ENCODE peak calls at places on chromosomes 12 and 14, in seven cellular contexts. One of them, this sample, is unnamed.

GRCh38 chr14:24065408-24065807 is 6.0 kb upstream of the CPNE6 start:
- DNase-seq in GM06990: no peak
- DNase-seq in nephron progenitor cell: no peak
- DNase-seq in ovary: no peak
- DNase-seq in neural progenitor cell: no peak
- DNase-seq in cardiac muscle cell: no peak
- DNase-seq in body of pancreas: no peak
- DNase-seq in this sample: no peak

GRCh38 chr12:99605-100004 is 33.0 kb downstream of the IQSEC3 start:
- DNase-seq in GM06990: no peak
- DNase-seq in nephron progenitor cell: peak; percentile 51
- DNase-seq in ovary: no peak
- DNase-seq in neural progenitor cell: peak; percentile 71
- DNase-seq in cardiac muscle cell: peak; percentile 77
- DNase-seq in body of pancreas: no peak
- DNase-seq in this sample: no peak

GRCh38 chr12:6828671-6829531 is 694 bp downstream of the P3H3 start:
- DNase-seq in GM06990: no peak
- DNase-seq in nephron progenitor cell: peak; percentile 63
- DNase-seq in ovary: peak; percentile 76
- DNase-seq in neural progenitor cell: peak; percentile 72
- DNase-seq in cardiac muscle cell: peak; percentile 72
- DNase-seq in body of pancreas: peak; percentile 71
- DNase-seq in this sample: peak; percentile 70

GRCh38 chr12:52213541-52214420 is 19.3 kb upstream of the KRT7 start:
- DNase-seq in GM06990: peak; percentile 44
- DNase-seq in nephron progenitor cell: peak; percentile 94
- DNase-seq in ovary: peak; percentile 78
- DNase-seq in neural progenitor cell: peak; percentile 90
- DNase-seq in cardiac muscle cell: peak; percentile 88
- DNase-seq in body of pancreas: peak; percentile 89
- DNase-seq in this sample: peak; percentile 81

GRCh38 chr14:55739967-55740707 is 160.1 kb downstream of the KTN1 start:
- DNase-seq in GM06990: no peak
- DNase-seq in nephron progenitor cell: peak; percentile 20
- DNase-seq in ovary: no peak
- DNase-seq in neural progenitor cell: no peak
- DNase-seq in cardiac muscle cell: no peak
- DNase-seq in body of pancreas: peak; percentile 57
- DNase-seq in this sample: no peak

GRCh38 chr12:28033538-28033915 is 61.0 kb upstream of the PTHLH start:
- DNase-seq in GM06990: no peak
- DNase-seq in nephron progenitor cell: no peak
- DNase-seq in ovary: no peak
- DNase-seq in neural progenitor cell: no peak
- DNase-seq in cardiac muscle cell: no peak
- DNase-seq in body of pancreas: no peak
- DNase-seq in this sample: no peak

GRCh38 chr12:118611295-118611694 is 234.9 kb downstream of the SUDS3 start:
- DNase-seq in GM06990: no peak
- DNase-seq in nephron progenitor cell: peak; percentile 30
- DNase-seq in ovary: no peak
- DNase-seq in neural progenitor cell: peak; percentile 80
- DNase-seq in cardiac muscle cell: no peak
- DNase-seq in body of pancreas: peak; percentile 85
- DNase-seq in this sample: no peak

GRCh38 chr12:110745632-110746284 is 3.1 kb upstream of the PPP1CC start:
- DNase-seq in GM06990: no peak
- DNase-seq in nephron progenitor cell: no peak
- DNase-seq in ovary: no peak
- DNase-seq in neural progenitor cell: no peak
- DNase-seq in cardiac muscle cell: no peak
- DNase-seq in body of pancreas: no peak
- DNase-seq in this sample: no peak

GRCh38 chr14:93108105-93108504 is 7.6 kb downstream of the ITPK1 start:
- DNase-seq in GM06990: no peak
- DNase-seq in nephron progenitor cell: no peak
- DNase-seq in ovary: no peak
- DNase-seq in neural progenitor cell: no peak
- DNase-seq in cardiac muscle cell: no peak
- DNase-seq in body of pancreas: no peak
- DNase-seq in this sample: no peak

GRCh38 chr12:9039397-9039977 is 50.1 kb downstream of the KLRG1 start:
- DNase-seq in GM06990: no peak
- DNase-seq in nephron progenitor cell: peak; percentile 12
- DNase-seq in ovary: no peak
- DNase-seq in neural progenitor cell: peak; percentile 66
- DNase-seq in cardiac muscle cell: peak; percentile 60
- DNase-seq in body of pancreas: peak; percentile 51
- DNase-seq in this sample: peak; percentile 31

GRCh38 chr12:3432176-3432742 is 58.7 kb upstream of the PRMT8 start:
- DNase-seq in GM06990: no peak
- DNase-seq in nephron progenitor cell: no peak
- DNase-seq in ovary: no peak
- DNase-seq in neural progenitor cell: peak; percentile 45
- DNase-seq in cardiac muscle cell: no peak
- DNase-seq in body of pancreas: no peak
- DNase-seq in this sample: no peak

GRCh38 chr14:68192935-68193334 is 373.4 kb downstream of the RAD51B start:
- DNase-seq in GM06990: no peak
- DNase-seq in nephron progenitor cell: no peak
- DNase-seq in ovary: no peak
- DNase-seq in neural progenitor cell: no peak
- DNase-seq in cardiac muscle cell: no peak
- DNase-seq in body of pancreas: no peak
- DNase-seq in this sample: no peak

GRCh38 chr12:45743247-45743646 is 13.7 kb downstream of the ARID2 start:
- DNase-seq in GM06990: no peak
- DNase-seq in nephron progenitor cell: no peak
- DNase-seq in ovary: no peak
- DNase-seq in neural progenitor cell: no peak
- DNase-seq in cardiac muscle cell: no peak
- DNase-seq in body of pancreas: no peak
- DNase-seq in this sample: no peak

GRCh38 chr12:69258655-69259054 is 19.3 kb downstream of the CPSF6 start:
- DNase-seq in GM06990: no peak
- DNase-seq in nephron progenitor cell: no peak
- DNase-seq in ovary: no peak
- DNase-seq in neural progenitor cell: no peak
- DNase-seq in cardiac muscle cell: no peak
- DNase-seq in body of pancreas: no peak
- DNase-seq in this sample: no peak

GRCh38 chr12:34345801-34346200 is 323.5 kb downstream of the ALG10 start:
- DNase-seq in GM06990: no peak
- DNase-seq in nephron progenitor cell: no peak
- DNase-seq in ovary: no peak
- DNase-seq in neural progenitor cell: no peak
- DNase-seq in cardiac muscle cell: no peak
- DNase-seq in body of pancreas: no peak
- DNase-seq in this sample: no peak

GRCh38 chr12:100942984-100943749 is 148.6 kb downstream of the ANO4 start:
- DNase-seq in GM06990: no peak
- DNase-seq in nephron progenitor cell: no peak
- DNase-seq in ovary: no peak
- DNase-seq in neural progenitor cell: no peak
- DNase-seq in cardiac muscle cell: no peak
- DNase-seq in body of pancreas: no peak
- DNase-seq in this sample: no peak

GRCh38 chr12:69501154-69501895 is 31.1 kb downstream of the FRS2 start:
- DNase-seq in GM06990: no peak
- DNase-seq in nephron progenitor cell: no peak
- DNase-seq in ovary: no peak
- DNase-seq in neural progenitor cell: no peak
- DNase-seq in cardiac muscle cell: no peak
- DNase-seq in body of pancreas: no peak
- DNase-seq in this sample: no peak

GRCh38 chr12:19044877-19045276 is 84.7 kb upstream of the PLEKHA5 start:
- DNase-seq in GM06990: no peak
- DNase-seq in nephron progenitor cell: no peak
- DNase-seq in ovary: no peak
- DNase-seq in neural progenitor cell: no peak
- DNase-seq in cardiac muscle cell: no peak
- DNase-seq in body of pancreas: no peak
- DNase-seq in this sample: no peak

GRCh38 chr12:43291516-43291915 is 260.5 kb downstream of the ADAMTS20 start:
- DNase-seq in GM06990: no peak
- DNase-seq in nephron progenitor cell: no peak
- DNase-seq in ovary: no peak
- DNase-seq in neural progenitor cell: no peak
- DNase-seq in cardiac muscle cell: no peak
- DNase-seq in body of pancreas: no peak
- DNase-seq in this sample: no peak

GRCh38 chr14:71139058-71139946 is 232.0 kb downstream of the PCNX1 start:
- DNase-seq in GM06990: peak; percentile 36
- DNase-seq in nephron progenitor cell: peak; percentile 69
- DNase-seq in ovary: peak; percentile 64
- DNase-seq in neural progenitor cell: peak; percentile 79
- DNase-seq in cardiac muscle cell: peak; percentile 66
- DNase-seq in body of pancreas: peak; percentile 51
- DNase-seq in this sample: peak; percentile 66

GRCh38 chr14:61211476-61212262 is 69.5 kb downstream of the TMEM30B start:
- DNase-seq in GM06990: no peak
- DNase-seq in nephron progenitor cell: no peak
- DNase-seq in ovary: no peak
- DNase-seq in neural progenitor cell: no peak
- DNase-seq in cardiac muscle cell: no peak
- DNase-seq in body of pancreas: no peak
- DNase-seq in this sample: no peak

GRCh38 chr12:23895792-23896218 is 53.7 kb downstream of the SOX5 start:
- DNase-seq in GM06990: no peak
- DNase-seq in nephron progenitor cell: no peak
- DNase-seq in ovary: no peak
- DNase-seq in neural progenitor cell: peak; percentile 93
- DNase-seq in cardiac muscle cell: no peak
- DNase-seq in body of pancreas: no peak
- DNase-seq in this sample: no peak

GRCh38 chr12:65509953-65510352 is 231.5 kb downstream of the MSRB3 start:
- DNase-seq in GM06990: no peak
- DNase-seq in nephron progenitor cell: peak; percentile 3
- DNase-seq in ovary: no peak
- DNase-seq in neural progenitor cell: no peak
- DNase-seq in cardiac muscle cell: no peak
- DNase-seq in body of pancreas: no peak
- DNase-seq in this sample: no peak

GRCh38 chr12:88623777-88624548 is 43.7 kb upstream of the KITLG start:
- DNase-seq in GM06990: no peak
- DNase-seq in nephron progenitor cell: no peak
- DNase-seq in ovary: no peak
- DNase-seq in neural progenitor cell: peak; percentile 33
- DNase-seq in cardiac muscle cell: no peak
- DNase-seq in body of pancreas: no peak
- DNase-seq in this sample: no peak

GRCh38 chr14:100348779-100349708 is 25.9 kb downstream of the SLC25A47 start:
- DNase-seq in GM06990: no peak
- DNase-seq in nephron progenitor cell: no peak
- DNase-seq in ovary: no peak
- DNase-seq in neural progenitor cell: no peak
- DNase-seq in cardiac muscle cell: no peak
- DNase-seq in body of pancreas: no peak
- DNase-seq in this sample: no peak

GRCh38 chr12:7042847-7043246 is 17.7 kb upstream of the C1S start:
- DNase-seq in GM06990: no peak
- DNase-seq in nephron progenitor cell: no peak
- DNase-seq in ovary: no peak
- DNase-seq in neural progenitor cell: peak; percentile 35
- DNase-seq in cardiac muscle cell: peak; percentile 32
- DNase-seq in body of pancreas: no peak
- DNase-seq in this sample: no peak

GRCh38 chr12:79688376-79689040 is 2.3 kb downstream of the PAWR start:
- DNase-seq in GM06990: peak; percentile 39
- DNase-seq in nephron progenitor cell: no peak
- DNase-seq in ovary: no peak
- DNase-seq in neural progenitor cell: no peak
- DNase-seq in cardiac muscle cell: no peak
- DNase-seq in body of pancreas: no peak
- DNase-seq in this sample: no peak

GRCh38 chr14:105485720-105486332 is 860 bp upstream of the CRIP1 start:
- DNase-seq in GM06990: peak; percentile 51
- DNase-seq in nephron progenitor cell: peak; percentile 76
- DNase-seq in ovary: no peak
- DNase-seq in neural progenitor cell: peak; percentile 81
- DNase-seq in cardiac muscle cell: peak; percentile 71
- DNase-seq in body of pancreas: peak; percentile 50
- DNase-seq in this sample: no peak
- TF ChIP-seq CTCF in GM06990: peak; percentile 57
- TF ChIP-seq CTCF in nephron progenitor cell: peak; percentile 62
- TF ChIP-seq CTCF in ovary: no peak
- TF ChIP-seq CTCF in neural progenitor cell: peak; percentile 73
- TF ChIP-seq CTCF in cardiac muscle cell: peak; percentile 17
- TF ChIP-seq CTCF in body of pancreas: peak; percentile 48
- TF ChIP-seq CTCF in this sample: no peak

GRCh38 chr12:57758566-57759359 is 3.9 kb downstream of the MARCHF9 start:
- DNase-seq in GM06990: no peak
- DNase-seq in nephron progenitor cell: no peak
- DNase-seq in ovary: no peak
- DNase-seq in neural progenitor cell: no peak
- DNase-seq in cardiac muscle cell: no peak
- DNase-seq in body of pancreas: no peak
- DNase-seq in this sample: no peak
- TF ChIP-seq CTCF in GM06990: no peak
- TF ChIP-seq CTCF in nephron progenitor cell: no peak
- TF ChIP-seq CTCF in ovary: no peak
- TF ChIP-seq CTCF in neural progenitor cell: no peak
- TF ChIP-seq CTCF in cardiac muscle cell: no peak
- TF ChIP-seq CTCF in body of pancreas: no peak
- TF ChIP-seq CTCF in this sample: no peak

GRCh38 chr14:52071675-52072074 is 2.8 kb upstream of the NID2 start:
- DNase-seq in GM06990: no peak
- DNase-seq in nephron progenitor cell: no peak
- DNase-seq in ovary: no peak
- DNase-seq in neural progenitor cell: peak; percentile 43
- DNase-seq in cardiac muscle cell: peak; percentile 69
- DNase-seq in body of pancreas: no peak
- DNase-seq in this sample: no peak
- TF ChIP-seq CTCF in GM06990: no peak
- TF ChIP-seq CTCF in nephron progenitor cell: no peak
- TF ChIP-seq CTCF in ovary: peak; percentile 21
- TF ChIP-seq CTCF in neural progenitor cell: peak; percentile 42
- TF ChIP-seq CTCF in cardiac muscle cell: peak; percentile 49
- TF ChIP-seq CTCF in body of pancreas: no peak
- TF ChIP-seq CTCF in this sample: no peak

DNA sequence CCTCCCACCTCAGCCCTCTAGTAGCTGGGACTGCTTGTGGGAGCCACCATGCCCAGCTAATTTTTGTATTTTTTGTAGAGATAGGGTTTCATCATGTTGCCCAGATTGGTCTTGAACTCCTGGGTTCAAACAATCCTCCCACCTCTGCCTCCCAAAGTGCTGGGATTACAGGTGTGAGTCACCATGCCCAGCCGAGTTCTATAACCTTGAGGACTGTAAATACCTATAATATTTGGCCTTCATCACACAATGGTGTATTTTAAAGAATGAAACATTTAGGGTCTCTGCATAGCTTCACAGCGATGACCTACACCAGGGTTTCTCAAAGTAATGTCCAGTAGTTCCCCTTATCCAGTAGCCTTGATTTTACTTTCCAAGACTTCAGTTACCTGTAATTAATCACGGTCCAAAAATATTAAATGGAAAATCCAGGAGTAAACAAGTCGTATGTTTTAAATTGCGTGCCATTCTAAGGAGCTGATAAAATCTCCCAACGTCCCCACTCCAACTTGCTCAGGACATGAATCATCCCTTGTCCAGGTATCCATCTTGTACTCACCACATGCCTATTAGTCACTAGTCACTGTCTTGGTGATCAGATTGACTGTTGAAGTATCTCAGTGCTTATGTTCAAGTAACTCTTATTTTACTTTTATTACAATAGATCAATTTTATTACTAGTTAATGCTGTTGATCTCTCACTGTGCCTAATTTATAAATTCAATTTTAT is 368.2 kb downstream of the BTG1 start:
- DNase-seq in GM06990: no peak
- DNase-seq in nephron progenitor cell: no peak
- DNase-seq in ovary: no peak
- DNase-seq in neural progenitor cell: no peak
- DNase-seq in cardiac muscle cell: no peak
- DNase-seq in body of pancreas: no peak
- DNase-seq in this sample: no peak
- TF ChIP-seq CTCF in GM06990: no peak
- TF ChIP-seq CTCF in nephron progenitor cell: no peak
- TF ChIP-seq CTCF in ovary: no peak
- TF ChIP-seq CTCF in neural progenitor cell: no peak
- TF ChIP-seq CTCF in cardiac muscle cell: no peak
- TF ChIP-seq CTCF in body of pancreas: no peak
- TF ChIP-seq CTCF in this sample: no peak

This sample was measured in testis.